ENCODE peak calls at places on chromosomes 12 and 14, in seven cellular contexts. W, C, V, D, B, A and R are unnamed samples.

GRCh38 chr14:89669209-89669608 is 252.2 kb upstream of the FOXN3 start:
- ATAC-seq in W (no peak), C (peak; percentile 33), V (no peak), D (peak; percentile 40), B (no peak), A (no peak), R (no peak)

GRCh38 chr12:78684419-78684818 is 180.2 kb upstream of the SYT1 start:
- ATAC-seq in W (no peak), C (no peak), V (no peak), D (no peak), B (no peak), A (no peak), R (no peak)

GRCh38 chr12:125065753-125066570 is 727 bp downstream of the AACS start:
- ATAC-seq in W (peak; percentile 63), C (peak; percentile 13), V (peak; percentile 10), D (no peak), B (peak; percentile 10), A (peak; percentile 6), R (no peak)

GRCh38 chr14:59583755-59584154 is 7.1 kb upstream of the CCDC175 start:
- ATAC-seq in W (no peak), C (no peak), V (no peak), D (peak; percentile 61), B (no peak), A (peak; percentile 73), R (no peak)

GRCh38 chr14:88681755-88682494 is 110.8 kb downstream of the EML5 start:
- ATAC-seq in W (no peak), C (peak; percentile 83), V (peak; percentile 80), D (no peak), B (no peak), A (no peak), R (no peak)

GRCh38 chr14:55255979-55256378 is 15.2 kb upstream of the FBXO34 start:
- ATAC-seq in W (no peak), C (no peak), V (no peak), D (no peak), B (no peak), A (no peak), R (no peak)

GRCh38 chr12:2544213-2544612 is 250.6 kb upstream of the FKBP4 start:
- ATAC-seq in W (no peak), C (no peak), V (no peak), D (no peak), B (no peak), A (no peak), R (no peak)

GRCh38 chr12:79183003-79183402 is 318.4 kb downstream of the SYT1 start:
- ATAC-seq in W (no peak), C (no peak), V (no peak), D (no peak), B (no peak), A (no peak), R (no peak)

GRCh38 chr12:105831372-105831771 is 307.4 kb downstream of the NUAK1 start:
- ATAC-seq in W (no peak), C (no peak), V (peak; percentile 58), D (no peak), B (no peak), A (no peak), R (no peak)

GRCh38 chr14:24316597-24316950 is 5.3 kb downstream of the LTB4R start:
- ATAC-seq in W (peak; percentile 0), C (no peak), V (peak; percentile 31), D (no peak), B (peak; percentile 31), A (peak; percentile 14), R (peak; percentile 9)

GRCh38 chr12:51855586-51856428 is 7.3 kb upstream of the FIGNL2 start:
- ATAC-seq in W (peak; percentile 91), C (no peak), V (no peak), D (peak; percentile 68), B (peak; percentile 68), A (no peak), R (peak; percentile 66)

GRCh38 chr12:66979270-66979669 is 289.9 kb upstream of the CAND1 start:
- ATAC-seq in W (no peak), C (no peak), V (no peak), D (no peak), B (no peak), A (no peak), R (no peak)

GRCh38 chr14:106395460-106396050 is 869.2 kb downstream of the TMEM121 start:
- ATAC-seq in W (no peak), C (peak; percentile 45), V (no peak), D (no peak), B (no peak), A (no peak), R (no peak)

GRCh38 chr14:101196795-101197590 is 293.5 kb upstream of the RTL1 start:
- ATAC-seq in W (no peak), C (no peak), V (peak; percentile 81), D (no peak), B (no peak), A (peak; percentile 46), R (no peak)

GRCh38 chr12:115118177-115118724 is 434.3 kb upstream of the TBX3 start:
- ATAC-seq in W (no peak), C (no peak), V (no peak), D (no peak), B (no peak), A (no peak), R (no peak)

GRCh38 chr12:4143909-4144308 is 129.7 kb upstream of the CCND2 start:
- ATAC-seq in W (no peak), C (peak; percentile 5), V (no peak), D (no peak), B (no peak), A (peak; percentile 74), R (no peak)

DNA sequence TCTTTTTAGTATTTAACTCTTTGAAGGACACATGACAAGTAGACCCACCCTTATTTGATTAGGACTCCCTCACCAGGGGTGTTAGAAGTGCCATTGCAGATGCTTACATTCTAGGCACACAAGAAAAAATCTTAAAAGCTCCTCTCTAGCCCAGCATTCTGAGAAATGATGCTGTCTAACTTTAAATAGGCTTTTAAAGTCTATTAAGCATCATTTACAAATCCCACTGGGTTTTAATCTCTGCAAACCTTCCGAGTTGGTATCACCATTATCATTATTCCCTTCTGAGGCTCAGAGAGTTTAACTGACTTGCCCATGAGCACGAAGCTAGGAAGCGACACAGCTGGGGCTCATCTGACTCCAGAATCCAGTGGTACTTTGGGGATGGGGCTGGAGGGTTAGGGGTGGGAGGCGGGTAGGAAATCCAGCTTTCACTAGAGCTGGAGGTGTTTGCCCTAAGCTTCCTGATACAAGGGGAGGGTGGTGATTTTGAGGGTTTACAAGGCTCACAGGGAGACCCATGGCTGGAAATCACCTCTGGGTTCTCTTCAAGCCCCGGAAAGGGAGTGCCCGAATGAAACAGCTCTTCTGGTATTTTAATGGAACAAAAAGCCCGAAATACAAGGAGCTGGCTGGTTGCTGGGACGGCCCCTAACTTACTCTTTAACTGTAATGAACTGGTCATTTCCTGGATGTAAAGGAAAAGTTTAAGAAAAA is 109.2 kb upstream of the FUT8 start:
- ATAC-seq in W (no peak), C (peak; percentile 34), V (no peak), D (peak; percentile 22), B (no peak), A (no peak), R (no peak)
- TF ChIP-seq POLR2AphosphoS5 in W (no peak), C (no peak), V (no peak), D (no peak), B (no peak), A (no peak), R (no peak)

DNA sequence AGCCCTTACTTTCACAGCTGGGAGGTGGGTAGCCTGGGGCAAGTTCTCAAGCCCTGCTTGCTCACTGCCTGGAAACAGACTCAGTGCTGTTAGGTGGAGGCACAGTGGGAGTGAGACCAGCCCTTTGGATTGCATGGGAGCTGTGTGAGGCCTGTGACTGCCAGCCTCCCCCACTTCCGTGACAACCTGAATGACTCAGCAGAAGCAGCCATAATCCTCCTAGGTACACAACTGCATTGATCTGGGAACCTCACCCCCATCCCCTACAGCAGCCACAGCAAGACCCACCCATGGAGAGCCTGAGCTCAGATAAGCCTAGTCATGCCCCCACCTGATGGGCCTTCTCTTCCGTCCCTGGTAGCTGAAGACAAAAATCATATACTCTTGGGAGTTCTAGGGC is 26.4 kb downstream of the ALG10 start:
- ATAC-seq in W (no peak), C (no peak), V (no peak), D (no peak), B (no peak), A (no peak), R (no peak)
- H3K9me3 ChIP-seq in W (no peaks in the 10 kb centered on the region), C (no peaks in the 10 kb centered on the region), V (no peaks in the 10 kb centered on the region), D (peaks cover 13% of the 10 kb centered on the region), B (no peaks in the 10 kb centered on the region), A (no peaks in the 10 kb centered on the region), R (no peaks in the 10 kb centered on the region)

DNA sequence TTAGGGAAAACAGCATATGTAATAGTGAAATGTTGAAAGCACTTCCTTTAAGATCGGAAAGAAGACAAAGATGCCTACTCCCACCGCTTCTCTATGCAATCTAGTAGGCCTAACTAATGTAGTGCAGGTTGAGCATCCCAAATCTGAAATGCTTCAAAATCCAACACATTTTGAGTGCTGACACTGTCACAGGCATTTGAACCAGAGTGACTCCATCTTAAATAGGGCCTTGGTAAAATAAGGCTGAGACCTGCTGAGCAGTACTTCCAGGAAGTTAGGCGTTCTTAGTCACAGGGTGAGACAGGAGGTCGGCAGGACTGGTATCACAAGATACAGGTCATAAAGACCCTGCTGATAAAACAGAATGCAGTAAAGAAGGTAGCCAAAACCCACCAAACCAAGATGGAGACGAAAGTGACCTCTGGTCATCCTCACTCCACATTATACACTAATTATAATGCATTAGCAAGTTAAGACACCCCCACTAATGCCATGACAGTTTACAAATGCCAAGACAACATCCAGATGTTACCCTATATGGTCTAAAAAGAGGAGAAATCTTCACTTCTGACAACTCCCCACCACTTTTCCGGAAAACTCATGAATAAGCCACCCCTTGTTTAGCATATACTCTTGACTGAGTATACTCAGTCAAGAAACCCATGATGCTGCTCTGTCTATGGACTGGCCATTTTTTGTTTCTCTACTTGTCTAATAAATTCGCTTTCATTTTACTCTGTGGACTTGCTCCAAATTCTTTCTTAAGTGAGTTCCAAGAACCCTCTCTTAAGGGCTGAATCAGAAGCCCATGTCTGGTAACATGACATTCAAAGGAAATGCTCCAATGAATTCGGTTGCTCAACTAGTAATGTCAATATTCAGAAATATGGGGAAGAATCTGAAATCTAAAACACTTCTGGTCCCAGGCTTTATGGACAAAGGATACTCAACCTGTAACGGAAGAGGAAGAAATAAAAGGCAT is 47.1 kb upstream of the MTERF2 start:
- ATAC-seq in W (no peak), C (no peak), V (no peak), D (no peak), B (no peak), A (no peak), R (no peak)
- TF ChIP-seq CTCF in W (no peak), C (no peak), V (no peak), D (no peak), B (no peak), A (no peak), R (no peak)

GRCh38 chr14:68772761-68773381 is 20.0 kb downstream of the ZFP36L1 start:
- ATAC-seq in W (no peak), C (no peak), V (no peak), D (no peak), B (no peak), A (no peak), R (no peak)

GRCh38 chr14:68770553-68771286 is 22.1 kb downstream of the ZFP36L1 start:
- ATAC-seq in W (no peak), C (no peak), V (no peak), D (no peak), B (no peak), A (no peak), R (no peak)

GRCh38 chr14:68770051-68770450 is 22.8 kb downstream of the ZFP36L1 start:
- ATAC-seq in W (no peak), C (no peak), V (no peak), D (no peak), B (no peak), A (no peak), R (no peak)

GRCh38 chr14:68768316-68768715 is 24.6 kb downstream of the ZFP36L1 start:
- ATAC-seq in W (no peak), C (no peak), V (no peak), D (no peak), B (no peak), A (no peak), R (no peak)

GRCh38 chr14:68771631-68772030 is 21.2 kb downstream of the ZFP36L1 start:
- ATAC-seq in W (no peak), C (no peak), V (no peak), D (peak; percentile 66), B (no peak), A (no peak), R (peak; percentile 42)
- TF ChIP-seq POLR2AphosphoS5 in W (no peak), C (no peak), V (no peak), D (peak; percentile 56), B (no peak), A (no peak), R (no peak)